ENCODE peak calls at places on chromosome 9, in eight cellular contexts. U, E, J, X, I, K, G and B are unnamed samples. For H3K36me3, the result is how much of the 10 kb centered on the place peaks cover.

GRCh38 chr9:108924436-108924835 is 9.5 kb downstream of the ELP1 start:
- DNase-seq in U (no peak), E (no peak), J (no peak), X (no peak), I (no peak), K (no peak), G (no peak), B (no peak)

GRCh38 chr9:114911167-114911821 is 19.1 kb downstream of the TNFSF8 start:
- DNase-seq in U (no peak), E (peak), J (no peak), X (no peak), I (peak), K (no peak), G (no peak), B (no peak)

GRCh38 chr9:121598167-121599000 is 53.0 kb upstream of the DAB2IP start:
- DNase-seq in U (peak), E (peak), J (no peak), X (peak), I (peak), K (no peak), G (no peak), B (peak)

GRCh38 chr9:75148551-75148950 is 60.2 kb downstream of the OSTF1 start:
- DNase-seq in U (no peak), E (peak), J (no peak), X (no peak), I (peak), K (no peak), G (no peak), B (no peak)

GRCh38 chr9:306907-307306 is 92.2 kb downstream of the DOCK8 start:
- DNase-seq in U (peak), E (no peak), J (no peak), X (no peak), I (no peak), K (peak), G (no peak), B (no peak)

GRCh38 chr9:97930972-97931371 is 7.0 kb downstream of the HEMGN start:
- DNase-seq in U (no peak), E (no peak), J (no peak), X (no peak), I (no peak), K (no peak), G (no peak), B (no peak)

GRCh38 chr9:6055213-6055612 is 39.8 kb upstream of the RANBP6 start:
- DNase-seq in U (peak), E (peak), J (peak), X (no peak), I (peak), K (peak), G (no peak), B (no peak)

GRCh38 chr9:16192403-16193017 is 639.7 kb downstream of the CCDC171 start:
- DNase-seq in U (no peak), E (no peak), J (no peak), X (no peak), I (peak), K (no peak), G (no peak), B (no peak)

GRCh38 chr9:21812945-21813568 is 10.6 kb downstream of the MTAP start:
- DNase-seq in U (peak), E (peak), J (peak), X (peak), I (peak), K (peak), G (peak), B (peak)

GRCh38 chr9:120583958-120584369 is 4.0 kb upstream of the CDK5RAP2 start:
- DNase-seq in U (peak), E (no peak), J (no peak), X (no peak), I (peak), K (peak), G (no peak), B (no peak)

GRCh38 chr9:30065888-30066287 is 2318.6 kb upstream of the ACO1 start:
- DNase-seq in U (no peak), E (no peak), J (no peak), X (no peak), I (no peak), K (no peak), G (no peak), B (no peak)

GRCh38 chr9:114448706-114449105 is 56.6 kb downstream of the WHRN start:
- DNase-seq in U (no peak), E (no peak), J (no peak), X (no peak), I (peak), K (no peak), G (no peak), B (no peak)

GRCh38 chr9:107856633-107857032 is 367.1 kb upstream of the KLF4 start:
- DNase-seq in U (no peak), E (no peak), J (no peak), X (no peak), I (no peak), K (no peak), G (no peak), B (no peak)

GRCh38 chr9:133341369-133342082 is 5.5 kb upstream of the SURF6 start:
- DNase-seq in U (no peak), E (no peak), J (no peak), X (peak), I (no peak), K (no peak), G (peak), B (peak)

GRCh38 chr9:134678671-134679443 is 37.3 kb downstream of the COL5A1 start:
- DNase-seq in U (no peak), E (no peak), J (no peak), X (peak), I (no peak), K (no peak), G (peak), B (peak)

GRCh38 chr9:35179347-35180271 is 17.8 kb downstream of the UNC13B start:
- DNase-seq in U (no peak), E (no peak), J (no peak), X (no peak), I (peak), K (no peak), G (no peak), B (no peak)

GRCh38 chr9:89750117-89750551 is 145.3 kb downstream of the GADD45G start:
- DNase-seq in U (no peak), E (no peak), J (no peak), X (no peak), I (no peak), K (no peak), G (peak), B (no peak)
- H3K4me3 ChIP-seq in U (no peak), E (no peak), J (no peak), X (no peak), I (no peak), K (no peak), G (no peak), B (no peak)

GRCh38 chr9:33341182-33341581 is 50.9 kb downstream of the NFX1 start:
- DNase-seq in U (no peak), E (no peak), J (no peak), X (no peak), I (no peak), K (no peak), G (no peak), B (no peak)

GRCh38 chr9:33344145-33344544 is 53.8 kb downstream of the NFX1 start:
- DNase-seq in U (no peak), E (no peak), J (no peak), X (no peak), I (no peak), K (no peak), G (no peak), B (no peak)

DNA sequence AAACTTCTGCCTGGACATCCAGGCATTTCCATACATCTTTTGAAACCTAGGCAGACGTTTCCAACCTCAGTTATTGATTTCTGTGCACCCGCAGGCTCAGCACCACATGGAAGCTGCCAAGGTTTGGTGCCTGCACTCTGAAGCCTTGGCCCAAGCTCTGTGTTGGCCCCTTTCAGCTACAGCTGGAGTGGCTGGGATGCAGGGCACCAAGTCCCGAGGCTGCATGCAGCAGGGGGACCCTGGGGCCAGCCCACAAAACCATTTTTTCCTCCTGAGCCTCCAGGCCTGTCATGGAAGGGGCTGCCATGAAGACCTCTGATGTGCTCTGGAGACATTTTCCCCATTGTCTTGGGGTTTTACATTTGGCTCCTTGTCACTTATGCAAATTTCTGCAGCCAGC is 49.9 kb downstream of the NFX1 start:
- DNase-seq in U (no peak), E (no peak), J (no peak), X (no peak), I (no peak), K (no peak), G (no peak), B (no peak)
- H3K36me3 ChIP-seq in U (under half), E (half or more), J (under half), X (half or more), I (half or more), K (under half), G (under half), B (half or more)

GRCh38 chr9:19156805-19157204 is 29.5 kb upstream of the PLIN2 start:
- DNase-seq in U (no peak), E (no peak), J (no peak), X (no peak), I (no peak), K (no peak), G (peak), B (no peak)

GRCh38 chr9:19161257-19162025 is 34.1 kb upstream of the PLIN2 start:
- DNase-seq in U (no peak), E (no peak), J (peak), X (peak), I (peak), K (peak), G (peak), B (no peak)

GRCh38 chr9:19160085-19160484 is 32.8 kb upstream of the PLIN2 start:
- DNase-seq in U (no peak), E (no peak), J (no peak), X (no peak), I (no peak), K (no peak), G (no peak), B (no peak)

GRCh38 chr9:19162956-19163355 is 35.7 kb upstream of the PLIN2 start:
- DNase-seq in U (no peak), E (no peak), J (no peak), X (peak), I (peak), K (no peak), G (peak), B (peak)

GRCh38 chr9:19162026-19162366 is 34.7 kb upstream of the PLIN2 start:
- DNase-seq in U (no peak), E (no peak), J (no peak), X (no peak), I (no peak), K (no peak), G (peak), B (no peak)
- H3K4me3 ChIP-seq in U (no peak), E (no peak), J (no peak), X (no peak), I (peak), K (no peak), G (no peak), B (no peak)

DNA sequence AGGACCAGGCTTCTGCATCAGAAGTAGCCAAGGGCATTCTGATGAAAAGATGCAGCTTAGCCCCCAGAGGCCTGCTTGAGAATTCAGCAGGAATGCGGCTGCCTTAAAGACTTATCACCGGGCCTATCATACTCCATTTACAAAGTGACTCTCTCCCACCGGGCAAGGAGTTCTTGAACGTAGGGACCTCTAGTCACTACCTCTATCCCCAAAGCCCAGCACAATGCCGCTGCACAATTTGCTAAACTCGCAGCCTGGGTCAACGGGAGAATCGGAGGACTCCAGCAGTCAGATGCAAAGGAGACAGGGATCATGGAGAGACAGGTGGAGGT is 663 bp downstream of the PDCL start:
- DNase-seq in U (no peak), E (peak), J (no peak), X (no peak), I (peak), K (no peak), G (no peak), B (no peak)
- H3K36me3 ChIP-seq in U (under half), E (under half), J (under half), X (under half), I (under half), K (under half), G (under half), B (under half)

GRCh38 chr9:69430206-69430605 is 105.2 kb downstream of the ENTREP1 start:
- DNase-seq in U (no peak), E (no peak), J (no peak), X (no peak), I (no peak), K (no peak), G (no peak), B (no peak)
- H3K4me3 ChIP-seq in U (no peak), E (no peak), J (no peak), X (no peak), I (no peak), K (no peak), G (no peak), B (no peak)

DNA sequence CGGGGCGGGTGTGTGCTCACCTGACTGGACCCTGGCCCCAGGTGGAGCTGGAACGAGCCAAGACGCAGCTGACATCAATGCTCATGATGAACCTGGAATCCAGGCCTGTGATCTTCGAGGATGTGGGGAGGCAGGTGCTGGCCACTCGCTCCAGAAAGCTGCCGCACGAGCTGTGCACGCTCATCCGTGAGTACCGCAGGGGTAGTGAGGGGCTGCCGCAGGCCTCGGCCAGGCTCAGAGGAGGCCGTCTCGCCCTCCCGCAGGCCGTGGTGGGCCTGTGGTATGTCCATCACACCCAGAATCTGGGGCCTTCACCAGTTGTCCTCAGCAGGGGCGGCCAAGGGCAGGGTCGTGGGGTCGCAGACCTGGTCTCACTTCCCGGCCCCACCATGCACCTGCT is 11.3 kb downstream of the PMPCA start:
- DNase-seq in U (no peak), E (no peak), J (no peak), X (no peak), I (no peak), K (no peak), G (no peak), B (no peak)
- H3K36me3 ChIP-seq in U (under half), E (under half), J (under half), X (half or more), I (half or more), K (under half), G (under half), B (half or more)

DNA sequence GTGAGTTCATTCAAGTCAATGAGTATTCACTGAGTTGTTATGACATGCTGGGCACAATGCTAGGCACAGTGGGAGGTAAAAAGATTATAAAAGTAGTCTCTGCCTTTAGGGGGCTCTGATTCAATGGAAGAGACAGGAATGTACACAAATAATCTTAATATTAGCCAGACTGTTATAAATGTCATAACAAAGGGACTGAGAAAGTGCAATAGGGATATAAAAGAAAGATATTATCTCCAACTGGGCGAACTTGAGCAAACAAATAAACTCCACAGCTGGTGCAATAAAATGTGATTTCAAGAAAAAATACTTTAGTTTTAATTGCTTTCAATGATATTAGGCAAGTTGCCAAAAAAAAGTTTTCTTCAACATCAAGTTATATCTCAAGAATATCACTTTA is 755.2 kb downstream of the BRINP1 start:
- DNase-seq in U (no peak), E (no peak), J (no peak), X (no peak), I (no peak), K (no peak), G (no peak), B (no peak)
- H3K4me3 ChIP-seq in U (no peak), E (no peak), J (no peak), X (no peak), I (no peak), K (no peak), G (no peak), B (no peak)

GRCh38 chr9:112080831-112081542 is 94.1 kb downstream of the SUSD1 start:
- DNase-seq in U (no peak), E (no peak), J (no peak), X (no peak), I (no peak), K (no peak), G (no peak), B (no peak)
- H3K36me3 ChIP-seq in U (under half), E (under half), J (under half), X (under half), I (under half), K (under half), G (under half), B (under half)